ENCODE peak calls at places on chromosome 4, in four cellular contexts. One of them, this sample, is unnamed.
A peak's percentile ranks its signal among the peaks of the same experiment; 100 is the strongest.

GRCh38 chr4:113673450-113673849 is 88.1 kb downstream of the CAMK2D start:
- DNase-seq in lower leg skin: no peak
- DNase-seq in GM13977: no peak
- DNase-seq in HFF-Myc: no peak
- DNase-seq in this sample: no peak

GRCh38 chr4:126778348-126778747 is 854.4 kb upstream of the INTU start:
- DNase-seq in GM13977: no peak
- DNase-seq in lower leg skin: no peak
- DNase-seq in HFF-Myc: no peak
- DNase-seq in this sample: no peak

GRCh38 chr4:189029961-189030360 is 890.7 kb downstream of the TRIML1 start:
- DNase-seq in lower leg skin: no peak
- DNase-seq in HFF-Myc: no peak
- DNase-seq in GM13977: no peak
- DNase-seq in this sample: no peak

GRCh38 chr4:173014113-173014558 is 154.5 kb upstream of the GALNT7 start:
- DNase-seq in GM13977: no peak
- DNase-seq in HFF-Myc: no peak
- DNase-seq in lower leg skin: no peak
- DNase-seq in this sample: no peak

GRCh38 chr4:181272427-181272826 is 970.8 kb upstream of the TENM3 start:
- DNase-seq in GM13977: no peak
- DNase-seq in HFF-Myc: no peak
- DNase-seq in lower leg skin: no peak
- DNase-seq in this sample: no peak

GRCh38 chr4:4461850-4462249 is 74.9 kb downstream of the NSG1 start:
- DNase-seq in GM13977: no peak
- DNase-seq in lower leg skin: no peak
- DNase-seq in HFF-Myc: no peak
- DNase-seq in this sample: no peak

GRCh38 chr4:78691333-78691732 is 84.8 kb upstream of the BMP2K start:
- DNase-seq in GM13977: no peak
- DNase-seq in HFF-Myc: no peak
- DNase-seq in lower leg skin: no peak
- DNase-seq in this sample: no peak

GRCh38 chr4:22427676-22428075 is 88.2 kb downstream of the ADGRA3 start:
- DNase-seq in GM13977: no peak
- DNase-seq in lower leg skin: no peak
- DNase-seq in HFF-Myc: no peak
- DNase-seq in this sample: no peak

GRCh38 chr4:26860157-26860921 is at the start of gene STIM2:
- DNase-seq in GM13977: peak; percentile 92
- DNase-seq in lower leg skin: peak; percentile 99
- DNase-seq in HFF-Myc: peak; percentile 81
- DNase-seq in this sample: peak; percentile 91
- TF ChIP-seq CTCF in GM13977: peak; percentile 38
- TF ChIP-seq CTCF in lower leg skin: peak; percentile 59
- TF ChIP-seq CTCF in HFF-Myc: peak; percentile 43
- TF ChIP-seq CTCF in this sample: peak; percentile 38

GRCh38 chr4:154024097-154024496 is 235.2 kb upstream of the SFRP2 start:
- DNase-seq in HFF-Myc: no peak
- DNase-seq in lower leg skin: no peak
- DNase-seq in GM13977: no peak
- DNase-seq in this sample: no peak
- TF ChIP-seq CTCF in HFF-Myc: peak; percentile 24
- TF ChIP-seq CTCF in lower leg skin: no peak
- TF ChIP-seq CTCF in GM13977: no peak
- TF ChIP-seq CTCF in this sample: no peak

GRCh38 chr4:62816566-62816965 is 1592.7 kb downstream of the TECRL start:
- DNase-seq in HFF-Myc: no peak
- DNase-seq in GM13977: no peak
- DNase-seq in lower leg skin: peak; percentile 76
- DNase-seq in this sample: no peak

GRCh38 chr4:62814510-62815047 is 1594.7 kb downstream of the TECRL start:
- DNase-seq in lower leg skin: no peak
- DNase-seq in HFF-Myc: no peak
- DNase-seq in GM13977: no peak
- DNase-seq in this sample: no peak
- TF ChIP-seq CTCF in lower leg skin: no peak
- TF ChIP-seq CTCF in HFF-Myc: no peak
- TF ChIP-seq CTCF in GM13977: no peak
- TF ChIP-seq CTCF in this sample: no peak

GRCh38 chr4:149914521-149915115 is 99.0 kb upstream of the IQCM start:
- DNase-seq in lower leg skin: no peak
- DNase-seq in GM13977: peak; percentile 56
- DNase-seq in HFF-Myc: peak; percentile 56
- DNase-seq in this sample: peak; percentile 45
- TF ChIP-seq CTCF in lower leg skin: no peak
- TF ChIP-seq CTCF in GM13977: peak; percentile 74
- TF ChIP-seq CTCF in HFF-Myc: peak; percentile 88
- TF ChIP-seq CTCF in this sample: peak; percentile 75

GRCh38 chr4:128295255-128295654 is 7.6 kb upstream of the PGRMC2 start:
- DNase-seq in lower leg skin: no peak
- DNase-seq in GM13977: no peak
- DNase-seq in HFF-Myc: no peak
- DNase-seq in this sample: no peak
- TF ChIP-seq CTCF in lower leg skin: no peak
- TF ChIP-seq CTCF in GM13977: no peak
- TF ChIP-seq CTCF in HFF-Myc: no peak
- TF ChIP-seq CTCF in this sample: no peak

GRCh38 chr4:48778431-48779094 is 1.5 kb downstream of the FRYL start:
- DNase-seq in lower leg skin: no peak
- DNase-seq in GM13977: peak; percentile 14
- DNase-seq in HFF-Myc: no peak
- DNase-seq in this sample: no peak

GRCh38 chr4:48779998-48780866 is at the start of gene FRYL:
- DNase-seq in HFF-Myc: peak; percentile 99
- DNase-seq in lower leg skin: peak; percentile 100
- DNase-seq in GM13977: peak; percentile 95
- DNase-seq in this sample: peak; percentile 94

GRCh38 chr4:48777739-48778138 is 2.3 kb downstream of the FRYL start:
- DNase-seq in GM13977: no peak
- DNase-seq in lower leg skin: no peak
- DNase-seq in HFF-Myc: no peak
- DNase-seq in this sample: no peak

GRCh38 chr4:48780867-48781219 is 764 bp upstream of the FRYL start:
- DNase-seq in GM13977: peak; percentile 12
- DNase-seq in lower leg skin: no peak
- DNase-seq in HFF-Myc: no peak
- DNase-seq in this sample: no peak

GRCh38 chr4:48779095-48779997 is 733 bp downstream of the FRYL start:
- DNase-seq in lower leg skin: peak; percentile 90
- DNase-seq in GM13977: peak; percentile 81
- DNase-seq in HFF-Myc: no peak
- DNase-seq in this sample: peak; percentile 71
- TF ChIP-seq CTCF in lower leg skin: no peak
- TF ChIP-seq CTCF in GM13977: peak; percentile 54
- TF ChIP-seq CTCF in HFF-Myc: no peak
- TF ChIP-seq CTCF in this sample: peak; percentile 47

DNA sequence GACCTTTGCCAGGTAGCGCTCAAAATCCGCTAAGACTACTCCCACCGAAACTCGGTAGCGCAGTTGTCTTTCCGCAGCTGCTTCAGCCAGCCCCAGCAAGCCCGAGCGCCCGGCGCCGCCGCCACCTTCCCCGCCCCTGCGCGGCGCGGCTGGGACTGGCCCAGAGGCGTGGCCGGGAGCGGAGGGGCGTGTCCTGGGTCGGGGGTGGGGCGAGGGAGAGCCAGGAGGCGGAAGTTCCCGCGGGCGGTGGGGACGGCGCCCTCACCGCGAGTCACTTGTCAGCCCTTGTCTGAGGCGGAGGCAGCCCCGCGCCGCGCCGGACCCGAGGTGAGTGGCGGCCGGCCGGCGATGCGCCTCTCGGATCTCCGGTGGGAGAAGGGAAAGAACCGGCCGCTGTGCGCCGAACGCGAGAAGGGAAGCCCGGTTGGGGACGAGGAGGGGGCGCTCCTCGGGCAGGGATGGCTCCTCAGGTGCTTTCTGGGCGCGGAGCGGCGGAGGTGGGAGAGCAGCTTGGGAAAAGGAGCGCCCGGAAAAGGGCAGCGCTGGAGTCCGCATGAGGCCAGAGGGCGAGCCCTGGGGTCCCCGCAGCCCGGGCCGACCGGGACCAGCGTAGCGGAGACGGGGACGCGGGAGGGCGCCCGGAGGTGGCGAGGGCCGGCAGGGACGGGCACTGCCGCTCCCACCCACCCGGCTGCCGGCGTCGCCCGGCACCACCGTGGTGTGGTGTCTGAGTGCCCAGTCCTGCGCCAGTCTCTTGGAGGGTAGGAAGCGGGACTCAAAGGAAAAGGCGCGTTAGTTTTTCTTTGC is at the start of gene PDLIM5:
- DNase-seq in HFF-Myc: no peak
- DNase-seq in GM13977: peak; percentile 96
- DNase-seq in lower leg skin: peak; percentile 97
- DNase-seq in this sample: peak; percentile 97
- TF ChIP-seq CTCF in HFF-Myc: no peak
- TF ChIP-seq CTCF in GM13977: peak; percentile 18
- TF ChIP-seq CTCF in lower leg skin: no peak
- TF ChIP-seq CTCF in this sample: peak; percentile 7